ENCODE peak calls at places on chromosomes 2 and 18, in four cellular contexts. D is H1, Z is neuronal stem cell, A is H9. Q is an unnamed sample.

GRCh38 chr18:50696436-50696835 is 123.4 kb downstream of the MRO start:
- DNase-seq in D (no peak), Z (no peak), A (no peak), Q (no peak)

GRCh38 chr2:16425462-16426336 is 239.9 kb downstream of the CYRIA start:
- DNase-seq in D (no peak), Z (no peak), A (no peak), Q (no peak)

GRCh38 chr18:54616220-54616848 is 25.3 kb downstream of the DYNAP start:
- DNase-seq in D (no peak), Z (no peak), A (no peak), Q (no peak)

GRCh38 chr2:222900354-222900753 is 39.5 kb downstream of the ACSL3 start:
- DNase-seq in D (no peak), Z (no peak), A (no peak), Q (peak; percentile 82)

GRCh38 chr2:197116306-197116879 is 189.9 kb upstream of the PGAP1 start:
- DNase-seq in D (no peak), Z (no peak), A (no peak), Q (no peak)

GRCh38 chr2:236622201-236622600 is 52.6 kb downstream of the ACKR3 start:
- DNase-seq in D (no peak), Z (no peak), A (no peak), Q (no peak)

GRCh38 chr18:666177-666576 is 8.7 kb downstream of the TYMS start:
- DNase-seq in D (no peak), Z (no peak), A (peak; percentile 56), Q (no peak)

GRCh38 chr2:189236066-189236465 is 56.5 kb upstream of the COL5A2 start:
- DNase-seq in D (no peak), Z (no peak), A (no peak), Q (no peak)

GRCh38 chr2:157875720-157876065 is 437 bp downstream of the ACVR1 start:
- DNase-seq in D (no peak), Z (peak; percentile 48), A (no peak), Q (no peak)

GRCh38 chr18:55372205-55372604 is 215.8 kb downstream of the TCF4 start:
- DNase-seq in D (no peak), Z (no peak), A (no peak), Q (no peak)

GRCh38 chr2:224938670-224939309 is 103.5 kb downstream of the DOCK10 start:
- DNase-seq in D (no peak), Z (peak; percentile 38), A (no peak), Q (peak; percentile 77)

GRCh38 chr2:191115391-191115790 is 35.4 kb downstream of the STAT4 start:
- DNase-seq in D (no peak), Z (no peak), A (no peak), Q (no peak)

GRCh38 chr2:174522553-174522952 is 35.7 kb upstream of the GPR155 start:
- DNase-seq in D (no peak), Z (no peak), A (no peak), Q (no peak)

GRCh38 chr2:222993920-222994650 is 57.9 kb upstream of the KCNE4 start:
- DNase-seq in D (no peak), Z (no peak), A (no peak), Q (peak; percentile 98)

GRCh38 chr2:72996152-72996502 is 75.4 kb downstream of the SFXN5 start:
- DNase-seq in D (no peak), Z (no peak), A (peak; percentile 20), Q (no peak)

GRCh38 chr18:45119888-45120287 is 439.2 kb downstream of the SETBP1 start:
- DNase-seq in D (no peak), Z (no peak), A (no peak), Q (no peak)

GRCh38 chr2:84723831-84724230 is 157.1 kb downstream of the TRABD2A start:
- DNase-seq in D (no peak), Z (no peak), A (no peak), Q (no peak)

GRCh38 chr18:8991131-8991530 is 111.4 kb upstream of the NDUFV2 start:
- DNase-seq in D (no peak), Z (no peak), A (no peak), Q (no peak)

GRCh38 chr18:25503567-25504081 is 151.7 kb upstream of the ZNF521 start:
- DNase-seq in D (peak; percentile 9), Z (peak; percentile 41), A (peak; percentile 44), Q (peak; percentile 79)
- H3K4me2 ChIP-seq in D (peak overlapping the region; percentile 42), Z (peak overlapping the region; percentile 56), A (peak overlapping the region; percentile 84), Q (peak overlapping the region; percentile 16)

DNA sequence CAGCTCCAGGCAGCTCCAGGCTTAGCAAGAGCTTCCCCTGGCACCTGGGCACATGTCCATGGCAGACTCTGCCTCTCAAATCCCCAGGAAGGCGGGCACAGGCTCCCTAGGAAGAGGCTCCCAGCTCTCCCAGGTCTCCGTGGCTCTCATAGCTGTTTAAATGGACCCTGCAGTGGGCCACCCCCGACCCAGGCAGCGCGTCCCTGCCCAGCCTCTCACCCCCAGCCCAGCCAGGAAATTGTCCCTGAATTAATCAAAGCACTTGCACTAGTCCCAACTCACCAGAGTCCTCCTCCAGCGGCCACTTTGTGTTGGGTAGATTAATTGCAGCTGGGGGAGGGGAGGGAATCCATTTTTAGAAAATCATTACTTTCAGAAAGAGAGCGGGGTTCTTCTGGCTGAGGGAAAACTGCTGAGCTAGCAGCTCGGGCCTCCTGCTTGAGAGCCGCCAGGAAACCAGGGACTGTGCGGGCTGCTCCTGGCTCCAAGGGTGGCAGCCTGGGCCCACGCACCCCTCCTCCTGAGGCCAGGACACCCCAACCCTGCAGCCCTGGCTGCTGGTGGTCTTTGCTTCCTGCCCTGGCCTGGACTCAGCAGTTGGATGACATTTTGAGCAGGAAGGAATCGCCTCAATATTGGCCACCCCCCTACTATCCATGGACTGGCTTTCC is 36.0 kb downstream of the SMAD7 start:
- DNase-seq in D (no peak), Z (no peak), A (peak; percentile 27), Q (no peak)
- H2BK12ac ChIP-seq in D (no peak overlapping the region), Z (no peak overlapping the region), A (no peak overlapping the region), Q (peak overlapping the region; percentile 60)

DNA sequence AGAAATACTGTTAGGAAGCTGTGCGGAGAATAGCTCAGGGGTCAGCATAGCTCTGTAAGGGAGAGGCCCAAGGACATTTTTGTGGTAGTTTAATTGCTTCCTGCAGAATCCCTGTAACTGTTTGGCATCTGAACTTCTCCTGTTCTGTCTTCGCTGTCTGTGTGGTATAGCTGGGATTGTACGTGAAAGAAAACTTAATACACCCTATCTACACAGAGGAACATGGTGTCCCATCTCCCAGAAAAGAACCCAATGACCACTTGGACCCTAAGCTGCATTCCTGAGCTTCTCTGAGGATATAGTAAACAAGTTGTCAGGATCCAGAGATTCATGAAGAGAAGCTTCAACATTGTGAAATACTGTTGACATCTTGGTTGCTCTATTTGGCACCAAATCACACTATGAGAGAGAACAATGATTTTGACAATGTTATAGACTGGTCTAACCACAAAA is 81.3 kb downstream of the CDC42EP3 start:
- DNase-seq in D (no peak), Z (no peak), A (no peak), Q (peak; percentile 94)
- H2BK15ac ChIP-seq in D (no peak overlapping the region), Z (no peak overlapping the region), A (no peak overlapping the region), Q (no peak overlapping the region)

GRCh38 chr2:8098952-8099582 is 582.8 kb upstream of the ID2 start:
- DNase-seq in D (no peak), Z (no peak), A (no peak), Q (no peak)

GRCh38 chr2:8101614-8102277 is 580.1 kb upstream of the ID2 start:
- DNase-seq in D (no peak), Z (no peak), A (no peak), Q (no peak)

GRCh38 chr2:8103085-8103708 is 578.7 kb upstream of the ID2 start:
- DNase-seq in D (no peak), Z (no peak), A (no peak), Q (peak; percentile 33)

GRCh38 chr2:8098476-8098875 is 583.4 kb upstream of the ID2 start:
- DNase-seq in D (no peak), Z (no peak), A (no peak), Q (no peak)

DNA sequence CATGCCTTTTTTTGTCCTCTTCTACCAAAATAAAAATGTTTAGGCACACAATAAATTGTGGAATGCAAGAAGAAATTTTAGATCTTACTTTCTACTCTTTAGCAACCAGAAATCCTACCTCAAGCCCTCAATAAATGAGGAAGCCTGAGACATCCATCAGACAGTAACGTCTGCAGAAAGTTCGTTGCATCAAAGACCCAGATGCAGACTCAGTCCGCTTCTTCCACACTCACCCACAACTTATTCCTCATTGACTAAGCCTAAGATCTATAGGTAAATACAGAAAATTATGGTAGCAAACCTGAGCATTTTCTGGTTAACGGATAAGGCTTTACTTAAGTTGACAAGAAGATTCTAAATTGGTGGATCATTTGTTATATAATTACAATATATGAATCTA is 579.4 kb upstream of the ID2 start:
- DNase-seq in D (no peak), Z (no peak), A (no peak), Q (no peak)
- H3K4me2 ChIP-seq in D (no peak overlapping the region), Z (no peak overlapping the region), A (no peak overlapping the region), Q (no peak overlapping the region)